ENCODE peak calls at places on chromosomes 16 and 17, in four cellular contexts. Z, E, D and P are unnamed samples.

GRCh38 chr17:29705352-29705751 is 82.6 kb upstream of the CORO6 start:
- DNase-seq in E (no peak), Z (no peak), D (no peak), P (no peak)

GRCh38 chr17:40071720-40072480 is 9.1 kb downstream of the THRA start:
- DNase-seq in D (no peak), Z (no peak), E (peak), P (no peak)

GRCh38 chr17:40259505-40259904 is 28.2 kb upstream of the CDC6 start:
- DNase-seq in E (no peak), D (no peak), Z (no peak), P (no peak)

GRCh38 chr17:78484300-78485159 is 92.7 kb downstream of the DNAH17 start:
- DNase-seq in Z (no peak), E (peak), D (no peak), P (peak)

GRCh38 chr16:17138801-17139200 is 332.0 kb downstream of the XYLT1 start:
- DNase-seq in Z (peak), E (peak), D (no peak), P (peak)

GRCh38 chr17:40095944-40096791 is 4.2 kb downstream of the NR1D1 start:
- DNase-seq in E (no peak), Z (peak), D (no peak), P (no peak)

GRCh38 chr16:56317998-56318912 is 107.1 kb downstream of the AMFR start:
- DNase-seq in E (peak), D (peak), Z (peak), P (peak)

GRCh38 chr16:3091551-3091950 is 7.5 kb downstream of the ZSCAN10 start:
- DNase-seq in Z (no peak), E (no peak), D (no peak), P (no peak)

GRCh38 chr16:85441890-85442670 is 171.0 kb upstream of the GSE1 start:
- DNase-seq in Z (no peak), D (no peak), E (no peak), P (no peak)

GRCh38 chr16:20971420-20971819 is 70.8 kb downstream of the LYRM1 start:
- DNase-seq in E (no peak), Z (no peak), D (no peak), P (no peak)

GRCh38 chr16:89484088-89484501 is 6.3 kb downstream of the ANKRD11 start:
- DNase-seq in E (no peak), D (no peak), Z (no peak), P (no peak)

GRCh38 chr16:57977418-57978069 is 6.6 kb upstream of the CNGB1 start:
- DNase-seq in Z (no peak), E (no peak), D (no peak), P (no peak)

GRCh38 chr17:81218459-81218858 is 4.3 kb downstream of the CEP131 start:
- DNase-seq in D (no peak), Z (no peak), E (no peak), P (no peak)

GRCh38 chr17:8067806-8068205 is 19.7 kb downstream of the ALOX12B start:
- DNase-seq in Z (no peak), D (no peak), E (no peak), P (no peak)

GRCh38 chr16:67934306-67935095 is 2.1 kb downstream of the PSMB10 start:
- DNase-seq in D (no peak), E (no peak), Z (no peak), P (no peak)

GRCh38 chr16:86578499-86579267 is at the start of gene FOXL1:
- DNase-seq in Z (peak), D (no peak), E (peak), P (peak)

GRCh38 chr17:63682981-63683380 is 16.9 kb downstream of the LIMD2 start:
- DNase-seq in D (no peak), E (no peak), Z (no peak), P (no peak)

GRCh38 chr17:57603978-57604377 is 141.1 kb downstream of the CCDC182 start:
- DNase-seq in D (no peak), Z (no peak), E (no peak), P (no peak)

GRCh38 chr17:59410049-59410437 is 78.6 kb downstream of the YPEL2 start:
- DNase-seq in Z (no peak), D (no peak), E (no peak), P (no peak)
- H3K56ac ChIP-seq in Z (no peak), D (no peak), E (no peak), P (no peak)

DNA sequence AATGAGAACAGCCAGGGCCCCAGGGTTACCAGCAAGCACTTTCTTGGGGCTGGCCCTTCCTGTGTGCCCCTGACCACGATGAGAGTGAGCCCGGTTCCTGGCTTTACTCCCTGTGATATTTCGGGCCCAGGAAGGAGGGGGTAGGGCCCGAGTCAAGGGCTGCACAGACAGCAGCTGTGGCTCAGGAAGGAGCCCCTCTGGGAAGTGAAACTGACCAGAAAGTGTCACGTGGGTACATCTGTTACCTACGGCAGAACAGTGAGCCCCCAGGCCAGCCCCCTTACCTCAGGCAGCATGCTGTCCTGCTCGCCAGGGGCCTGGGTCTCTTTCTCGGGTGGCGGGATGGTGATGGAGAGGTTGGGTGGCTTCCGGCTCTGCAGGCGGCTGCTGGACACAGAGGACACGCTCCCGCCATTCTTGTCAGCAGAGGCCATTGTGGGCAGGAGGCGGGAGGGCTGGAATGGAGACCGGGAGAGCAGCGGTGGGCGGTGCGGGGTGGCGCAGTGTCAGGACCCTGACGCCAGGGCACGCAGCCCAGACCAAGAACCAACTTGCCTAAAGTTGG is 13.8 kb downstream of the AANAT start:
- DNase-seq in E (no peak), D (no peak), Z (no peak), P (no peak)
- H3K18ac ChIP-seq in E (no peak), D (no peak), Z (no peak), P (no peak)

DNA sequence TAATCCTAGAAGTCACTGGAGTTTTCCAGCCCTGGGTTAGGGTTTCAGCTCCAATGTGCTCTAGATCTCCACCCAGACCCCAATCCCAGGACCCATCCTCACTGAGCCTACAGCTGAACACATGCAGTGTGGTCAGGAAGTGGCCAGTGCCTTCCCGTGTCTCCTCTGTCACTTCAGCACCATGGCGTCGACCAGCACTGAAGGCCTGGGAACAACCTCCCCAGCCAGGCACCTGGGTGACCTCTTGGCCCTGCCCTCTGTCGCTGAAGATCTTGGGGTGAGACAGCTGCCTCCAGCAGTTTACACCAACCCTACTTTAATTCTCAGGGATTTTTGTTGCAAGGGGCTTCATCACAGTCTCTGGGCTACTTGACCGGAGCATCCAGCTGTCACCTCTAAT is 17.9 kb upstream of the GSG1L start:
- DNase-seq in E (no peak), D (no peak), Z (no peak), P (no peak)
- H2BK15ac ChIP-seq in E (no peak), D (no peak), Z (no peak), P (no peak)

GRCh38 chr16:79988089-79988488 is 387.6 kb upstream of the MAF start:
- DNase-seq in D (no peak), Z (no peak), E (no peak), P (no peak)
- H3K56ac ChIP-seq in D (no peak), Z (no peak), E (no peak), P (no peak)